ENCODE peak calls at places on chromosomes 2 and 18, in five cellular contexts. T is GM13976, M is left kidney, V is HEK293T, P is posterior vena cava. R is an unnamed sample.

GRCh38 chr2:170155022-170155722 is 22.8 kb upstream of the MYO3B start:
- DNase-seq in T (no peak), M (peak; percentile 18), V (peak; percentile 24), P (no peak), R (no peak)

GRCh38 chr18:47420130-47420529 is 168.7 kb upstream of the SKOR2 start:
- DNase-seq in T (no peak), M (no peak), V (no peak), P (no peak), R (no peak)

GRCh38 chr2:15797231-15797945 is 143.0 kb upstream of the MYCN start:
- DNase-seq in T (no peak), M (peak; percentile 88), V (peak; percentile 13), P (no peak), R (no peak)

GRCh38 chr18:44842588-44843412 is 162.1 kb downstream of the SETBP1 start:
- DNase-seq in T (no peak), M (no peak), V (no peak), P (no peak), R (no peak)

GRCh38 chr2:66432801-66433694 is 1.9 kb upstream of the MEIS1 start:
- DNase-seq in T (no peak), M (peak; percentile 99), V (peak; percentile 76), P (peak; percentile 94), R (peak; percentile 85)

GRCh38 chr2:5070257-5070656 is 621.9 kb upstream of the SOX11 start:
- DNase-seq in T (no peak), M (no peak), V (no peak), P (no peak), R (no peak)

GRCh38 chr2:234288974-234289455 is 207.9 kb downstream of the ARL4C start:
- DNase-seq in T (peak; percentile 57), M (peak; percentile 80), V (peak; percentile 75), P (peak; percentile 88), R (peak; percentile 71)

GRCh38 chr2:43798300-43798699 is 24.5 kb downstream of the DYNC2LI1 start:
- DNase-seq in T (no peak), M (no peak), V (peak; percentile 28), P (no peak), R (no peak)

GRCh38 chr2:47016172-47016913 is 100.7 kb upstream of the MCFD2 start:
- DNase-seq in T (no peak), M (peak; percentile 85), V (peak; percentile 43), P (no peak), R (no peak)

GRCh38 chr2:232457121-232458011 is 1.4 kb downstream of the ALPI start:
- DNase-seq in T (peak; percentile 15), M (peak; percentile 48), V (no peak), P (peak; percentile 56), R (no peak)

GRCh38 chr2:239374896-239375277 is 25.9 kb downstream of the HDAC4 start:
- DNase-seq in T (no peak), M (no peak), V (no peak), P (peak; percentile 64), R (no peak)

GRCh38 chr2:227464851-227465250 is 7.1 kb upstream of the AGFG1 start:
- DNase-seq in T (no peak), M (no peak), V (no peak), P (no peak), R (no peak)

GRCh38 chr2:96636772-96637171 is 1.3 kb downstream of the KANSL3 start:
- DNase-seq in T (no peak), M (peak; percentile 19), V (no peak), P (no peak), R (peak; percentile 31)

GRCh38 chr2:68320118-68320641 is 431 bp upstream of the CNRIP1 start:
- DNase-seq in T (peak; percentile 32), M (peak; percentile 85), V (peak; percentile 29), P (peak; percentile 67), R (no peak)

GRCh38 chr2:191451116-191451515 is 205.9 kb downstream of the MYO1B start:
- DNase-seq in T (no peak), M (no peak), V (no peak), P (no peak), R (no peak)

GRCh38 chr2:10678225-10678624 is 11.6 kb downstream of the NOL10 start:
- DNase-seq in T (no peak), M (no peak), V (no peak), P (no peak), R (no peak)

GRCh38 chr2:62477573-62477972 is 28.4 kb downstream of the TMEM17 start:
- DNase-seq in T (no peak), M (no peak), V (no peak), P (no peak), R (no peak)

GRCh38 chr2:68774569-68775271 is 40.1 kb downstream of the ARHGAP25 start:
- DNase-seq in T (peak; percentile 89), M (peak; percentile 86), V (no peak), P (peak; percentile 91), R (peak; percentile 84)

GRCh38 chr2:212711851-212712250 is 173.2 kb upstream of the ERBB4 start:
- DNase-seq in T (no peak), M (no peak), V (no peak), P (no peak), R (no peak)

GRCh38 chr2:9160732-9161131 is 45.9 kb upstream of the ASAP2 start:
- DNase-seq in T (no peak), M (peak; percentile 46), V (no peak), P (peak; percentile 54), R (no peak)

GRCh38 chr2:78699696-78700095 is 325.8 kb upstream of the REG3G start:
- DNase-seq in T (no peak), M (no peak), V (no peak), P (no peak), R (no peak)

GRCh38 chr18:49609416-49610284 is 47.8 kb downstream of the LIPG start:
- DNase-seq in T (no peak), M (no peak), V (no peak), P (no peak), R (no peak)

GRCh38 chr18:79497638-79498081 is 101.9 kb downstream of the NFATC1 start:
- DNase-seq in T (no peak), M (no peak), V (no peak), P (no peak), R (no peak)

GRCh38 chr18:555705-556402 is 24.3 kb upstream of the CETN1 start:
- DNase-seq in T (no peak), M (no peak), V (no peak), P (no peak), R (no peak)

GRCh38 chr2:186690796-186691195 is 3.1 kb upstream of the FAM171B start:
- DNase-seq in T (no peak), M (no peak), V (no peak), P (no peak), R (no peak)

GRCh38 chr2:186348200-186348599 is 137.9 kb upstream of the ZC3H15 start:
- DNase-seq in T (no peak), M (no peak), V (no peak), P (no peak), R (no peak)

GRCh38 chr18:31225668-31226067 is 63.0 kb upstream of the DSC1 start:
- DNase-seq in T (no peak), M (peak; percentile 72), V (no peak), P (no peak), R (peak; percentile 63)

GRCh38 chr2:229344151-229344551 is 73.1 kb upstream of the PID1 start:
- DNase-seq in T (no peak), M (no peak), V (no peak), P (no peak), R (no peak)

GRCh38 chr2:191008286-191008685 is 5.7 kb downstream of the STAT1 start:
- DNase-seq in T (no peak), M (no peak), V (no peak), P (no peak), R (no peak)

GRCh38 chr2:233426619-233427342 is 72.5 kb downstream of the DGKD start:
- DNase-seq in T (no peak), M (no peak), V (no peak), P (no peak), R (no peak)

GRCh38 chr2:127591221-127591923 is 54.6 kb upstream of the GPR17 start:
- DNase-seq in T (peak; percentile 90), M (peak; percentile 88), V (peak; percentile 85), P (peak; percentile 82), R (peak; percentile 65)

GRCh38 chr18:46810481-46811000 is 53.7 kb upstream of the ST8SIA5 start:
- DNase-seq in T (no peak), M (no peak), V (no peak), P (no peak), R (no peak)

GRCh38 chr2:76953733-76954347 is 568.3 kb downstream of the LRRTM4 start:
- DNase-seq in T (no peak), M (peak; percentile 82), V (peak; percentile 45), P (no peak), R (peak; percentile 10)

GRCh38 chr2:99827296-99827999 is 314.9 kb downstream of the AFF3 start:
- DNase-seq in T (peak; percentile 35), M (no peak), V (no peak), P (no peak), R (no peak)

GRCh38 chr2:108409768-108410167 is 32.0 kb downstream of the SULT1C4 start:
- DNase-seq in T (no peak), M (no peak), V (no peak), P (no peak), R (no peak)

GRCh38 chr2:111706481-111707001 is 177.5 kb downstream of the ANAPC1 start:
- DNase-seq in T (no peak), M (no peak), V (no peak), P (no peak), R (no peak)

GRCh38 chr18:13374096-13374467 is 155.5 kb downstream of the LDLRAD4 start:
- DNase-seq in T (no peak), M (no peak), V (no peak), P (no peak), R (no peak)

GRCh38 chr2:187553908-187554703 is at the start of gene TFPI:
- DNase-seq in T (no peak), M (peak; percentile 37), V (peak; percentile 33), P (no peak), R (no peak)

GRCh38 chr2:27123302-27124150 is at the start of gene ABHD1:
- DNase-seq in T (peak; percentile 81), M (peak; percentile 70), V (peak; percentile 62), P (peak; percentile 87), R (peak; percentile 67)